ENCODE peak calls at places on chromosomes 11 and 22, in seven cellular contexts. Q is tibial nerve, J is prostate gland, V is right lobe of liver, R is sigmoid colon, H is A549, L is ovary. F is an unnamed sample.

GRCh38 chr11:31813961-31814868 is 3.1 kb upstream of the PAX6 start:
- DNase-seq in Q (no peak), J (no peak), V (no peak), R (peak; percentile 57), H (no peak), L (no peak), F (peak; percentile 85)

GRCh38 chr22:45867118-45867905 is 109.7 kb downstream of the WNT7B start:
- DNase-seq in Q (no peak), J (no peak), V (peak; percentile 33), R (peak; percentile 53), H (no peak), L (no peak), F (no peak)

GRCh38 chr11:22798890-22799289 is 30.7 kb downstream of the SVIP start:
- DNase-seq in Q (no peak), J (no peak), V (no peak), R (no peak), H (no peak), L (no peak), F (no peak)

GRCh38 chr22:30325724-30326703 is 727 bp downstream of the TBC1D10A start:
- DNase-seq in Q (no peak), J (peak; percentile 42), V (peak; percentile 47), R (peak; percentile 78), H (no peak), L (peak; percentile 52), F (no peak)

GRCh38 chr11:68976563-68976962 is 4.2 kb downstream of the MRGPRD start:
- DNase-seq in Q (peak; percentile 36), J (no peak), V (no peak), R (peak; percentile 22), H (no peak), L (no peak), F (peak; percentile 79)

GRCh38 chr11:39190751-39191150 is 2268.7 kb downstream of the LRRC4C start:
- DNase-seq in Q (no peak), J (no peak), V (no peak), R (no peak), H (no peak), L (no peak), F (no peak)

GRCh38 chr22:36258750-36259619 is 6.1 kb downstream of the APOL1 start:
- DNase-seq in Q (no peak), J (no peak), V (no peak), R (peak; percentile 80), H (no peak), L (peak; percentile 62), F (no peak)

GRCh38 chr11:73949246-73949645 is 1.6 kb upstream of the DNAJB13 start:
- DNase-seq in Q (no peak), J (no peak), V (no peak), R (peak; percentile 35), H (no peak), L (no peak), F (peak; percentile 54)

GRCh38 chr11:8085006-8085645 is 4.1 kb downstream of the TUB start:
- DNase-seq in Q (no peak), J (no peak), V (no peak), R (no peak), H (no peak), L (no peak), F (no peak)

GRCh38 chr11:64256300-64256699 is 5.0 kb downstream of the PLCB3 start:
- DNase-seq in Q (no peak), J (no peak), V (no peak), R (no peak), H (no peak), L (no peak), F (no peak)

GRCh38 chr11:21511835-21512440 is 680.9 kb upstream of the ANO5 start:
- DNase-seq in Q (peak; percentile 54), J (peak; percentile 31), V (peak; percentile 50), R (no peak), H (peak; percentile 21), L (no peak), F (no peak)
- TF ChIP-seq CTCF in Q (peak; percentile 41), J (no peak), V (peak; percentile 19), R (no peak), H (peak; percentile 53), L (no peak), F (no peak)

GRCh38 chr22:43018615-43019014 is 3.7 kb upstream of the PACSIN2 start:
- DNase-seq in Q (no peak), J (no peak), V (no peak), R (no peak), H (no peak), L (no peak), F (no peak)
- H3K4me3 ChIP-seq in Q (no peak overlapping the region), J (no peak overlapping the region), V (no peak overlapping the region), R (no peak overlapping the region), H (no peak overlapping the region), L (no peak overlapping the region), F (no peak overlapping the region)

DNA sequence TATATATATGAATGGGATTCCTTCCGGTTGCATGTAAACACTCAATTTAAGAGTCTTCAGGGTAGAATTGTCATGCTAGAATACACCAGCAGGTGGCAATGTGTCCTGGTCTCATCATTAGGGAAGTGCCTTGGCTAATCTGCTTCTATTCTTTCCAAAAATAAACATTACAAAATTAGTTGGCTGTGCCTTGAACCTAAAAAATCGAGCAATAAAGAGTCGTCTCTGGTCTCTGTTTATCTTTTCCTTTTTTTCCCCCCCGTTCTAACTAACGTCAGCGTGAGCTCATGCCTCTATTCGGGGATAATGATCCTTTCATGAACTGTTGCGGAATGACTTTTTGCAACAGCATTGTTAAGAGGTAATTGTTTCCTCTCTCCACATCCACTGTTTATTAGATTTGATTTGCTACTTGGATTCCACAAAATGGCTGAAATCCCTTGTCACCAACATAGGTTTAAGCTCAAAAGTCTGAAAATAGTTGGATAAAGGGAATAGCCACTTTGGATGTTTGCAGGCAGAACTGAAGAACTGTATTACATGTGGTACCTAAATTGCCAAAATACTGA is 1.2 kb upstream of the ARHGEF12 start:
- DNase-seq in Q (peak; percentile 97), J (peak; percentile 83), V (no peak), R (peak; percentile 82), H (peak; percentile 40), L (peak; percentile 53), F (peak; percentile 86)
- TF ChIP-seq POLR2A in Q (no peak), J (peak; percentile 37), V (peak; percentile 50), R (no peak), H (no peak), L (peak; percentile 50), F (no peak)

GRCh38 chr22:33142282-33142681 is 84.1 kb upstream of the SYN3 start:
- DNase-seq in Q (no peak), J (peak; percentile 13), V (no peak), R (no peak), H (no peak), L (no peak), F (no peak)

DNA sequence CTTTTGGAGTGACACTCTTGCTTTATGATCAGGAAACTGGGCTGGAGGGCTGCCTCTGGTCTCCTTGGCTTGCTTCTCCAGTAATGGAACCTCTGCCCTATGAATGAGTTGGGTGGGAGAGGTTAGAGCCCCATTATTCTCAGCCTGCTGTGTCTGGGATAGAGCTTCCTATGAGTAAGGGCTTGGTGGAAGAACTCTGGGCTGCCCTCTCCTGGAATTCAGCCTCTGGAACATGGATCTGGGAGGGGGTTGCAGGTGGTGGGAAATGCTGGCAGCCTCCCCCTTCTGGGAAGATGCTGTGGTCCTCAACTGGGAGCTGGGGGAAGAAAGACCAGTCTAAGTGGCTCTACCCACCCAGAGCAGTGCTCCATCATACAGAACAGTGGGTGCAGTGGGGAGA is 81.8 kb upstream of the SYN3 start:
- DNase-seq in Q (no peak), J (no peak), V (no peak), R (no peak), H (no peak), L (no peak), F (no peak)
- TF ChIP-seq CTCF in Q (no peak), J (no peak), V (no peak), R (no peak), H (no peak), L (no peak), F (no peak)

DNA sequence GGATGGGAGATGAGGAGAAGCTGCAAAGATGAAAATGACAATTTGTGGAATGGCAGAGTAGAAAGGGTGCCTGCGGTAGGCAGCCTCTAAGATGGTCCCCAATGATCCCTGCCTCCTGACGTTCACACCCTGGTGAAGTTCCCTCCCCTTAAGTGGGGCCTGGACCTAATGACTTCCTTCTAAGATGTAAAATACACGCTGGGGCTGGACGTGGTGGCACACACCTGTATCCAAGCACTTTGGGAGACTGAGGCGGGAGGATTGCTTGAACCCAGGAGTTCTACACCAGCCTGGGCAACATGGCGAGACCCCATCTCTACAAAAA is 60.7 kb upstream of the CREB3L1 start:
- DNase-seq in Q (no peak), J (no peak), V (no peak), R (no peak), H (no peak), L (no peak), F (no peak)
- H3K4me3 ChIP-seq in Q (no peak overlapping the region), J (no peak overlapping the region), V (no peak overlapping the region), R (no peak overlapping the region), H (no peak overlapping the region), L (no peak overlapping the region), F (no peak overlapping the region)

GRCh38 chr11:111367411-111368284 is 11.4 kb downstream of the POU2AF1 start:
- DNase-seq in Q (no peak), J (peak; percentile 60), V (no peak), R (no peak), H (no peak), L (no peak), F (no peak)
- TF ChIP-seq POLR2A in Q (no peak), J (no peak), V (no peak), R (no peak), H (no peak), L (no peak), F (no peak)

GRCh38 chr11:45182902-45183301 is 36.5 kb downstream of the PRDM11 start:
- DNase-seq in Q (no peak), J (no peak), V (no peak), R (peak; percentile 65), H (peak; percentile 60), L (no peak), F (peak; percentile 82)
- TF ChIP-seq CTCF in Q (peak; percentile 44), J (no peak), V (peak; percentile 12), R (peak; percentile 19), H (peak; percentile 49), L (no peak), F (no peak)

GRCh38 chr22:39240841-39241631 is 3.7 kb downstream of the PDGFB start:
- DNase-seq in Q (peak; percentile 36), J (peak; percentile 83), V (no peak), R (peak; percentile 86), H (peak; percentile 29), L (no peak), F (peak; percentile 78)

GRCh38 chr22:39242809-39243442 is 1.9 kb downstream of the PDGFB start:
- DNase-seq in Q (no peak), J (peak; percentile 79), V (no peak), R (no peak), H (no peak), L (no peak), F (no peak)

GRCh38 chr22:39243443-39244072 is 1.2 kb downstream of the PDGFB start:
- DNase-seq in Q (no peak), J (peak; percentile 32), V (no peak), R (no peak), H (peak; percentile 23), L (no peak), F (no peak)

GRCh38 chr22:39242389-39242808 is 2.4 kb downstream of the PDGFB start:
- DNase-seq in Q (no peak), J (no peak), V (no peak), R (no peak), H (no peak), L (no peak), F (no peak)

GRCh38 chr22:39241632-39242388 is 3.0 kb downstream of the PDGFB start:
- DNase-seq in Q (no peak), J (no peak), V (no peak), R (no peak), H (no peak), L (no peak), F (no peak)
- H3K4me3 ChIP-seq in Q (peak overlapping the region; percentile 72), J (peak overlapping the region; percentile 56), V (peak overlapping the region; percentile 48), R (peak overlapping the region; percentile 42), H (peak overlapping the region; percentile 54), L (peak overlapping the region; percentile 45), F (peak overlapping the region; percentile 47)